ENCODE peak calls at places on chromosomes 12 and 14, in nine cellular contexts. H is stimulated activated CD8-positive, alpha-beta memory T cell treated with anti-CD3 and anti-CD28 coated beads, Interleukin-4, amount 100 ng/mL, for 1 hour; A is activated CD4-positive, alpha-beta T cell treated with anti-CD3 and anti-CD28 coated beads, Interleukin-2, amount 10 ng/mL, durations not matched to agents 7 days and 5 days; T is CMK; K is Peyer's patch; X is colonic mucosa; M is EL; R is stimulated activated CD4-positive, alpha-beta T cell treated with anti-CD3 and anti-CD28 coated beads, TNF-alpha, amount 100 ng/mL, for 4 hours; S is B cell. Y is an unnamed sample.

GRCh38 chr14:85350667-85351066 is 179.3 kb upstream of the FLRT2 start:
- DNase-seq in H (no peak), K (no peak), X (no peak), S (no peak), T (no peak), R (no peak), M (no peak), A (no peak), Y (no peak)

GRCh38 chr12:98638009-98638408 is 6.6 kb downstream of the IKBIP start:
- DNase-seq in T (no peak), S (no peak), R (no peak), A (no peak), M (no peak), H (no peak), K (no peak), X (no peak), Y (no peak)

GRCh38 chr14:22598896-22599244 is 770 bp downstream of the ABHD4 start:
- DNase-seq in A (peak; percentile 37), T (no peak), S (peak; percentile 48), R (peak; percentile 23), K (peak; percentile 74), M (peak; percentile 63), H (no peak), X (peak; percentile 65), Y (peak; percentile 65)

GRCh38 chr14:29222671-29223268 is 456.2 kb downstream of the FOXG1 start:
- DNase-seq in K (no peak), H (no peak), A (no peak), R (no peak), S (no peak), M (peak; percentile 64), X (no peak), T (no peak), Y (peak; percentile 78)

GRCh38 chr12:47648056-47648579 is 57.7 kb downstream of the RPAP3 start:
- DNase-seq in X (no peak), M (no peak), T (no peak), A (no peak), R (no peak), S (no peak), K (no peak), H (no peak), Y (no peak)

GRCh38 chr12:62841841-62842240 is 93.1 kb downstream of the PPM1H start:
- DNase-seq in H (no peak), K (no peak), M (no peak), X (no peak), S (no peak), R (no peak), A (no peak), T (no peak), Y (no peak)

GRCh38 chr14:81245771-81246170 is 25.0 kb upstream of the GTF2A1 start:
- DNase-seq in X (no peak), A (no peak), R (no peak), M (no peak), K (no peak), H (no peak), T (no peak), S (no peak), Y (no peak)

GRCh38 chr14:105577339-105577861 is 51.0 kb downstream of the TMEM121 start:
- DNase-seq in R (no peak), M (no peak), A (no peak), T (no peak), K (peak; percentile 45), X (no peak), S (no peak), H (no peak), Y (no peak)

GRCh38 chr12:127191124-127191523 is 1075.8 kb upstream of the TMEM132C start:
- DNase-seq in T (no peak), R (no peak), H (no peak), A (no peak), M (peak; percentile 68), S (no peak), X (no peak), K (no peak), Y (no peak)

GRCh38 chr14:76576047-76576741 is 185.1 kb upstream of the VASH1 start:
- DNase-seq in M (peak; percentile 19), H (no peak), X (no peak), A (no peak), R (no peak), K (no peak), S (no peak), T (no peak), Y (peak; percentile 39)

GRCh38 chr14:20754308-20754707 is 8.6 kb downstream of the EDDM3A start:
- DNase-seq in S (no peak), K (no peak), X (no peak), R (no peak), H (no peak), M (no peak), A (no peak), T (no peak), Y (no peak)

GRCh38 chr14:66815687-66816086 is 307.7 kb downstream of the GPHN start:
- DNase-seq in H (no peak), T (no peak), M (no peak), X (no peak), R (no peak), S (no peak), K (no peak), A (no peak), Y (peak; percentile 13)